ENCODE peak calls at places on chromosomes 16 and 17, in seven cellular contexts. H, M, Y, E, Z, K and B are unnamed samples.

GRCh38 chr16:76059701-76060100 is 217.5 kb upstream of the CNTNAP4 start:
- DNase-seq in H (no peak), M (no peak), Y (no peak), E (no peak), Z (no peak), K (no peak), B (no peak)

GRCh38 chr16:82043680-82044584 is 8.9 kb downstream of the HSD17B2 start:
- DNase-seq in H (no peak), M (no peak), Y (peak; percentile 95), E (no peak), Z (no peak), K (no peak), B (no peak)

GRCh38 chr17:40348562-40349476 is 15.7 kb downstream of the GJD3 start:
- DNase-seq in H (no peak), M (peak; percentile 87), Y (no peak), E (no peak), Z (no peak), K (no peak), B (peak; percentile 78)

GRCh38 chr16:76265434-76266045 is 11.7 kb upstream of the CNTNAP4 start:
- DNase-seq in H (no peak), M (no peak), Y (no peak), E (no peak), Z (no peak), K (peak; percentile 10), B (no peak)

GRCh38 chr17:5921919-5922318 is 148.3 kb upstream of the WSCD1 start:
- DNase-seq in H (no peak), M (no peak), Y (no peak), E (no peak), Z (no peak), K (no peak), B (peak; percentile 79)

GRCh38 chr16:83328936-83329335 is 478.8 kb upstream of the HSBP1 start:
- DNase-seq in H (no peak), M (no peak), Y (peak; percentile 64), E (no peak), Z (no peak), K (no peak), B (no peak)

GRCh38 chr17:76196675-76197074 is 43.6 kb downstream of the RNF157 start:
- DNase-seq in H (no peak), M (peak; percentile 52), Y (peak; percentile 71), E (no peak), Z (no peak), K (no peak), B (peak; percentile 27)

GRCh38 chr17:57783338-57783742 is 38.2 kb upstream of the CCDC182 start:
- DNase-seq in H (peak; percentile 87), M (peak; percentile 80), Y (peak; percentile 4), E (peak; percentile 36), Z (peak; percentile 18), K (no peak), B (peak; percentile 73)

GRCh38 chr17:76240461-76241204 is at the start of gene RNF157:
- DNase-seq in H (peak; percentile 88), M (peak; percentile 66), Y (no peak), E (peak; percentile 29), Z (no peak), K (no peak), B (peak; percentile 50)

GRCh38 chr17:33125552-33125950 is 133.9 kb downstream of the SPACA3 start:
- DNase-seq in H (no peak), M (no peak), Y (no peak), E (no peak), Z (no peak), K (no peak), B (no peak)

GRCh38 chr16:67198238-67198734 is 645 bp upstream of the ELMO3 start:
- DNase-seq in H (peak; percentile 15), M (peak; percentile 68), Y (peak; percentile 42), E (no peak), Z (no peak), K (peak; percentile 19), B (no peak)

GRCh38 chr17:48123111-48123510 is 15.5 kb downstream of the SNX11 start:
- DNase-seq in H (no peak), M (no peak), Y (no peak), E (no peak), Z (no peak), K (no peak), B (no peak)